ENCODE peak calls at places on chromosomes 7 and 10, in four cellular contexts. H is tibial nerve, A is stomach, S is sigmoid colon. F is an unnamed sample.

GRCh38 chr10:109018892-109019507 is 904.3 kb downstream of the XPNPEP1 start:
- DNase-seq in S (no peak), A (no peak), H (no peak), F (no peak)

GRCh38 chr7:29609162-29610030 is 45.8 kb downstream of the PRR15 start:
- DNase-seq in A (peak), H (no peak), S (no peak), F (no peak)

GRCh38 chr10:60363187-60363586 is 26.5 kb downstream of the ANK3 start:
- DNase-seq in H (no peak), S (no peak), A (no peak), F (no peak)

GRCh38 chr10:61612009-61612408 is 50.7 kb upstream of the CABCOCO1 start:
- DNase-seq in S (no peak), A (no peak), H (peak), F (no peak)

GRCh38 chr10:122206471-122207065 is 64.5 kb upstream of the BTBD16 start:
- DNase-seq in S (no peak), A (no peak), H (no peak), F (no peak)

GRCh38 chr7:140239653-140239935 is 62.8 kb upstream of the KDM7A start:
- DNase-seq in S (no peak), H (no peak), A (no peak), F (no peak)

GRCh38 chr10:124184208-124184820 is 90.9 kb upstream of the CHST15 start:
- DNase-seq in A (no peak), H (no peak), S (no peak), F (no peak)

GRCh38 chr10:71516890-71517289 is 120.2 kb downstream of the CDH23 start:
- DNase-seq in S (no peak), H (no peak), A (no peak), F (no peak)

GRCh38 chr10:132971448-132972148 is 29.2 kb upstream of the CFAP46 start:
- DNase-seq in A (no peak), H (no peak), S (peak), F (no peak)

GRCh38 chr7:73442222-73442902 is 8.8 kb downstream of the FZD9 start:
- DNase-seq in A (no peak), H (no peak), S (peak), F (no peak)

GRCh38 chr7:92056276-92056675 is 78.0 kb downstream of the CYP51A1 start:
- DNase-seq in A (no peak), S (no peak), H (no peak), F (no peak)

GRCh38 chr7:4634166-4634565 is 47.9 kb upstream of the FOXK1 start:
- DNase-seq in S (no peak), A (no peak), H (no peak), F (no peak)

GRCh38 chr10:35178305-35178704 is 51.7 kb downstream of the CREM start:
- DNase-seq in H (no peak), A (no peak), S (no peak), F (no peak)

GRCh38 chr10:59523843-59524242 is 161.5 kb upstream of the FAM13C start:
- DNase-seq in A (no peak), H (no peak), S (no peak), F (no peak)

GRCh38 chr10:79357180-79357579 is 9.9 kb downstream of the PPIF start:
- DNase-seq in H (no peak), A (no peak), S (no peak), F (no peak)

GRCh38 chr10:52858722-52859121 is 86.1 kb upstream of the MBL2 start:
- DNase-seq in H (no peak), S (no peak), A (no peak), F (no peak)

GRCh38 chr7:637826-638225 is 88.7 kb upstream of the DNAAF5 start:
- DNase-seq in H (no peak), S (no peak), A (no peak), F (no peak)

GRCh38 chr10:128210215-128211063 is 84.2 kb upstream of the MKI67 start:
- DNase-seq in H (peak), S (peak), A (peak), F (peak)

GRCh38 chr10:35934637-35934995 is 292.5 kb upstream of the FZD8 start:
- DNase-seq in H (no peak), S (no peak), A (no peak), F (no peak)

GRCh38 chr10:89249066-89249465 is 2.5 kb downstream of the LIPA start:
- DNase-seq in H (no peak), A (no peak), S (no peak), F (no peak)

GRCh38 chr10:89252225-89252585 is 630 bp upstream of the LIPA start:
- DNase-seq in S (no peak), A (no peak), H (no peak), F (no peak)

GRCh38 chr10:89256338-89256737 is 4.8 kb upstream of the LIPA start:
- DNase-seq in A (no peak), H (no peak), S (no peak), F (no peak)

GRCh38 chr10:89250814-89251416 is 660 bp downstream of the LIPA start:
- DNase-seq in H (no peak), S (no peak), A (no peak), F (no peak)

DNA sequence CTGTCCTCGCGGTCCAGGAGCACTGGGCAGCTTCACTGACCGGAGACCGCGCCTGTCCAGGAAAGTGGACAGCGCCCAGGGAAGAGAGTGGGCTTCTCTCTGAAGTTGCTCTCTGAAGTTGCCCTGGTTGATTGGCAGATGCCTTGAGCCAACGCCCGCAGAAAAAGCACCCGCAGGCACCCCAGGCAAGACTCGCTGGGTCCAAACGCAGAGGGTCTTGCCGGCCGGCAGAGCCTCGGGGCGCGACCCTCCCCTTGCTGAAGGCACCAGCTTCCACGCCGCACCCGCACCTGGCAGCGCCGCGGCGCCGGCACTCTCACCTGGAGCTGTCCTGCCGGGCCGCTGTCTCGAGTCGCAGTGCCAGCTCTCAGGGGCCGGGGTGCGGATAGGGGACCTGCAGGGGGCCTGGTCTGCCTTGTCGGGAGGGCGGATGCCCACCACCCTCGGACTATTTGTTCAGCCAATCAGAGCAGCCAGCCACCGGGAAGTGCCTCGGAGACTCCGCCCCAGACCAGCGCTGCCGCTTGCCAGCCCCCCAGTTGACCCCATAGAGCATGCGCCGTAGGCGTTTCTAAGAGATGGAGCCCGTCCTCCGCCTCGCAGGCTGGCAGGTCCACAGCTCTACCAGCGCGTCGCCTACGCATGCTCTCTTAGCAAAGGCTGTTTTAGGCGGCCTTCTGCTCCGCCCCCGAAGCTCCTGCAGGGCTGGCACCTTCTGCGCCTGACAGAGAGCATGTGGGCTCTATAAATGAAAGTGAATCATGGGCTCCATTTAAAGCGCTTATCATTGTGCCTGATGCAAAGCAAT is at the start of gene LIPA:
- DNase-seq in A (peak), S (peak), H (peak), F (peak)
- TF ChIP-seq EP300 in A (no peak), S (no peak), H (peak), F (no peak)

GRCh38 chr10:105834261-105835059 is 1193.4 kb downstream of the SORCS3 start:
- DNase-seq in A (no peak), H (no peak), S (no peak), F (no peak)

GRCh38 chr10:105840288-105840770 is 1199.2 kb downstream of the SORCS3 start:
- DNase-seq in H (no peak), S (no peak), A (no peak), F (no peak)

DNA sequence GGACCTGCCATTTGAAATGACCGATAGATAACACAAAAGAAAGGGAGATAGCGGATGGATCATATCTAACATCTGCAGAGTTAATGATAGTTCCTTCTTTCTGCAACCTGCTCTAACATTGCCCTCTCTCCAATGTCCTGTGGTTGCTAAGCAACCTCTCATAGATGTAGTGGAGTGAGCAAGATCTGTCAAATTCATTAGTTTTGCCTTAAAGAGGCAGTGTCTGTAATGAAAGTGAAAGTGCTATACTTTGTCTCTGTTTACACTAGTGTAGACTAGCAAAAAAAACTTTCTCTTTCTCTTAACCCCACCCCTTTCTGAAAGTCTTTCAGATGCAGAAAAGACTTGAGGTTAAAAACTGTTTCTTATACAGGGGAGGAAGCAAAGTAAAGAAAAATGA is 1196.9 kb downstream of the SORCS3 start:
- DNase-seq in A (no peak), S (no peak), H (no peak), F (no peak)
- H3K4me3 ChIP-seq in A (peak), S (peak), H (peak), F (peak)

DNA sequence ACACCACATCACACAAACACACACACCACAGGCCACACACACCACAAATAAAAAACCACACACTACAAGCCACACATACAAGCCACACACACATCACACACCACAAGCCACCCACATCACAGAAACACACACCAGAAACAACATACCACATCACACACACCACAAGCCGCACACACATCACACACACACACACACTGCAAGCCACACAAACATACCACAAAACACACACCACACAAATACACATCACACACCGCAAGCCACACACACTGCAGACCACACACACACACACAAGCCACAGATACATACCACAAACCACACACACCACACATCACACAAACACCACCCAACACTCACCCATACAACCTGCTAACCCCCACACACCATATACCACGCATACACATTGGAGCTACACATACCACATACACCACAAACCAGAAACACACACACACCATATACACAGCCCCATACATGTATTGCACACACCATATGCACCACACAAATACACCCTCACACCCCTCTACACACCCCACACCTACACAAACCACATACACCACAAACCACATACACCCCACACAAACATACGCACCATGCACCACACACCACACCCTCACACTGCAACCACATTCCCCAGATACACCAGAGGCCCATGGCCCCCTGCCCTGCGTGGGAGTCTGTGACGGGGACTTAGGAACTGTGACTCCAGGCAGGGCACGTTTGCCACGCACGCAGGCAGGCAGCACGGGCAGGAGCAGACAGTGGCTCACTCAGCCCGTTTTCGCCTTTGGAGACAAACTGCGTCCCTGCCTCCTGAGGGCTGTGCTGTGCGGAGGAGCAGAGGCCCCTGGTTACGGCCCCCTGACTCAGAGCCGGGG is 52.7 kb downstream of the TMEM209 start:
- DNase-seq in A (no peak), S (no peak), H (no peak), F (no peak)
- H3K27ac ChIP-seq in A (no peak), S (no peak), H (peak), F (no peak)

GRCh38 chr10:94602729-94603515 is 57.3 kb downstream of the HELLS start:
- DNase-seq in H (no peak), S (no peak), A (no peak), F (no peak)

GRCh38 chr10:94608530-94608929 is 62.9 kb downstream of the HELLS start:
- DNase-seq in A (no peak), S (no peak), H (no peak), F (no peak)

GRCh38 chr10:94607111-94607510 is 61.5 kb downstream of the HELLS start:
- DNase-seq in S (no peak), H (no peak), A (no peak), F (no peak)
- TF ChIP-seq EP300 in S (no peak), H (no peak), A (no peak), F (no peak)

GRCh38 chr10:85735997-85736396 is 630.6 kb downstream of the GRID1 start:
- DNase-seq in S (no peak), H (no peak), A (no peak), F (no peak)

DNA sequence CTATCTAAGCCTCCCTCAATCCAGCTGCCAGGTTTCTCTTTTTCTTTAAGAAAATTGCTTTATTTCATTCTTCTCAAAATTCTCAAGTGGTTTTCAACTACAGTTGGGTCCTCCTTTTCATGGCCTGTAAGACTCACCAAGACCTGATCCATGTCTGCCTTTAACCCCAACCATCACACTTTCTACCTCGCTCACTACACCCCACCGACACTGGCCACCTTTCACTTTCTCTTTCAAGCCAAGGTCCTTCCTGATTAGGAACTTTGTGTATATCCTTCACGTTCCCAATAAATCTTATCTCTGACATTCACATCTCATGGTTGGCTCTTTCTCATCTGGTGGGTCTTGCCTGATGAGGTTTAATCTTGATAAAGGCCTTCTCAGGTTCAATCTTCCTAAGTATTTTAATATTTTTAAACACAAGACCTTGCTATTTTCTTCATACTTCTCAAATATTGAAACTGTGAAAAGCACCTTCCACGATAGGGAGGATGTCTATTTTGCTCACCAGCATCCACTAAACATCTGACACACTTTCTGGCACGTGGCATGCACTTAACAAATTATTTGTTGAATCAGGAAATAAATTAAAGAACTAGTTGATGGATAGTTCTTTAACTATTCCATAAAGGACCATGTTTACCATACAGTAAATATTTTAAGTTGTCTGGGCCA is 624.8 kb downstream of the GRID1 start:
- DNase-seq in A (no peak), S (no peak), H (no peak), F (no peak)
- H3K4me3 ChIP-seq in A (no peak), S (no peak), H (no peak), F (no peak)

GRCh38 chr10:15313034-15313433 is 58.1 kb downstream of the FAM171A1 start:
- DNase-seq in H (no peak), S (no peak), A (no peak), F (no peak)
- H3K27ac ChIP-seq in H (peak), S (no peak), A (no peak), F (no peak)

GRCh38 chr7:36115448-36116321 is 37.4 kb upstream of the EEPD1 start:
- DNase-seq in A (peak), H (peak), S (peak), F (peak)
- TF ChIP-seq EP300 in A (no peak), H (no peak), S (no peak), F (no peak)

GRCh38 chr10:94208315-94208714 is 154.4 kb downstream of the NOC3L start:
- DNase-seq in H (no peak), A (no peak), S (no peak), F (no peak)
- H3K4me3 ChIP-seq in H (no peak), A (no peak), S (no peak), F (no peak)

DNA sequence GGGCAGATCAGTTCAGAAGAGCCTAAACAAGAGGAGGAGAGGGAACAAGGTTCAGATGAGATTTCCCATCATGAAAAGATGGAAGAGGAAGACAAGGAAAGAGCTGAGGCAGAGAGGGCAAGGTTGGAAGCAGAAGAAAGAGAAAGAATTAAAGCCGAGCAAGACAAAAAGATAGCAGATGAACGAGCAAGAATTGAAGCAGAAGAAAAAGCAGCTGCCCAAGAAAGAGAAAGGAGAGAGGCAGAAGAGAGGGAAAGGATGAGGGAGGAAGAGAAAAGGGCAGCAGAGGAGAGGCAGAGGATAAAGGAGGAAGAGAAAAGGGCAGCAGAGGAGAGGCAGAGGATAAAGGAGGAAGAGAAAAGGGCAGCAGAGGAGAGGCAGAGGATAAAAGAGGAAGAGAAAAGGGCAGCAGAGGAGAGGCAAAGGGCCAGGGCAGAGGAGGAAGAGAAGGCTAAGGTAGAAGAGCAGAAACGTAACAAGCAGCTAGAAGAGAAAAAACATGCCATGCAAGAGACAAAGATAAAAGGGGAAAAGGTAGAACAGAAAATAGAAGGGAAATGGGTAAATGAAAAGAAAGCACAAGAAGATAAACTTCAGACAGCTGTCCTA is 52.7 kb upstream of the AGBL3 start:
- DNase-seq in A (no peak), H (no peak), S (no peak), F (no peak)
- H3K27ac ChIP-seq in A (peak), H (peak), S (peak), F (peak)

DNA sequence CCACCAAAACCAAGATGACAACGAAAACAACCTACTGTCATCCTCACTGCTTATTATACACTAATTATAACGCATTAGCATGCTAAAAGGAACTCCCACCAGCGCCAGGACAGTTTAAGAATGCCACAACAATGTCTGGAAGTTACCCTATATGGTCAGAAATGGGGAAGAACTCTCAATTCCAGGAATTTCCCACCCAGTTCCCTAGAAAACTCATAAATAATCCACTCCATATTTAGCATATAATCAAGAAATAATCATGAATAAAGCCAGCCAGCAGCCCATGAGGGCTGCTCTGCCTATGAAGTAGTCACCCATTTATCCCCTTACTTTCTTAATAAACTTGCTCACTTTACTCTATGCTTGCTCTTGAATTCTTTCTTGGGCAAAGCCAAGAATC is 20.7 kb downstream of the MICU1 start:
- DNase-seq in S (no peak), H (no peak), A (no peak), F (no peak)
- TF ChIP-seq EP300 in S (no peak), H (no peak), A (no peak), F (no peak)